ENCODE peak calls at places on chromosomes 12 and 14, in seven cellular contexts. Z is PC-3, F is posterior cingulate gyrus, Y is ELR, I is H9, Q is AG09319, N is OCI-M1. J is an unnamed sample.

GRCh38 chr12:92987362-92987761 is 58.3 kb upstream of the EEA1 start:
- DNase-seq in I (no peak), Z (peak), Q (peak), Y (peak), F (no peak), N (peak), J (peak)

GRCh38 chr14:54109521-54110120 is 153.0 kb upstream of the BMP4 start:
- DNase-seq in F (no peak), Y (no peak), I (no peak), Q (no peak), N (no peak), Z (no peak), J (no peak)

GRCh38 chr12:107801150-107801549 is 26.6 kb downstream of the ASCL4 start:
- DNase-seq in I (no peak), F (no peak), Q (no peak), N (peak), Z (no peak), Y (peak), J (no peak)

GRCh38 chr14:23694085-23694975 is 58.2 kb downstream of the DHRS2 start:
- DNase-seq in Y (no peak), Z (no peak), F (no peak), I (peak), Q (peak), N (peak), J (peak)

GRCh38 chr12:21456291-21456780 is 18.9 kb downstream of the PYROXD1 start:
- DNase-seq in Q (no peak), F (no peak), I (no peak), N (no peak), Z (peak), Y (no peak), J (no peak)

GRCh38 chr14:32050839-32051238 is 26.3 kb upstream of the ARHGAP5 start:
- DNase-seq in Z (no peak), Y (no peak), I (no peak), N (no peak), Q (no peak), F (no peak), J (no peak)

GRCh38 chr14:24365600-24366374 is 2.2 kb upstream of the NFATC4 start:
- DNase-seq in N (peak), I (peak), Y (peak), Q (peak), F (peak), Z (peak), J (peak)

GRCh38 chr12:94070520-94070919 is 77.9 kb upstream of the PLXNC1 start:
- DNase-seq in Y (no peak), Q (no peak), I (no peak), Z (no peak), F (no peak), N (no peak), J (no peak)

GRCh38 chr12:109822951-109823411 is 10.2 kb downstream of the TRPV4 start:
- DNase-seq in F (no peak), Q (no peak), Z (peak), I (no peak), N (no peak), Y (peak), J (no peak)